ENCODE peak calls at places on chromosomes 2 and 18, in six cellular contexts. W, A, G, Q, N and D are unnamed samples.

GRCh38 chr18:3177902-3178687 is 41.7 kb downstream of the MYOM1 start:
- DNase-seq in Q (peak; percentile 65), W (no peak), N (no peak), A (no peak), G (no peak), D (no peak)

GRCh38 chr2:15895615-15896500 is 44.5 kb upstream of the MYCN start:
- DNase-seq in N (no peak), A (no peak), Q (no peak), W (no peak), G (no peak), D (no peak)

GRCh38 chr18:29164993-29165599 is 988.2 kb upstream of the CDH2 start:
- DNase-seq in N (no peak), Q (no peak), A (peak; percentile 93), G (no peak), W (peak; percentile 95), D (no peak)

GRCh38 chr2:14577843-14578242 is 54.7 kb upstream of the LRATD1 start:
- DNase-seq in G (no peak), Q (no peak), W (no peak), A (no peak), N (no peak), D (no peak)

GRCh38 chr2:37856101-37856751 is 68.9 kb upstream of the RMDN2 start:
- DNase-seq in Q (no peak), A (no peak), N (no peak), W (no peak), G (no peak), D (peak; percentile 89)

GRCh38 chr2:47867205-47867604 is 39.1 kb downstream of the FBXO11 start:
- DNase-seq in W (peak; percentile 76), G (no peak), Q (no peak), A (peak; percentile 91), N (no peak), D (peak; percentile 56)

GRCh38 chr2:134900151-134900550 is 18.5 kb upstream of the CCNT2 start:
- DNase-seq in A (peak; percentile 39), Q (no peak), W (peak; percentile 49), G (no peak), N (no peak), D (no peak)

GRCh38 chr2:101706819-101707177 is 9.3 kb downstream of the MAP4K4 start:
- DNase-seq in G (no peak), N (no peak), W (no peak), Q (peak; percentile 35), A (no peak), D (no peak)

GRCh38 chr2:214542866-214543265 is 132.0 kb downstream of the VWC2L start:
- DNase-seq in A (peak; percentile 69), G (no peak), W (peak; percentile 67), Q (no peak), N (no peak), D (no peak)

GRCh38 chr2:199306116-199306515 is 151.6 kb downstream of the SATB2 start:
- DNase-seq in A (no peak), W (no peak), G (no peak), Q (no peak), N (no peak), D (no peak)

GRCh38 chr2:18413794-18414396 is 146.6 kb downstream of the RDH14 start:
- DNase-seq in W (peak; percentile 80), A (peak; percentile 97), G (no peak), N (peak; percentile 5), Q (no peak), D (no peak)

GRCh38 chr2:212005077-212005671 is 533.4 kb downstream of the ERBB4 start:
- DNase-seq in G (peak; percentile 73), N (no peak), Q (peak; percentile 32), W (peak; percentile 68), A (peak; percentile 51), D (peak; percentile 37)

GRCh38 chr2:242085941-242086621 is 216.6 kb downstream of the RTP5 start:
- DNase-seq in Q (peak; percentile 64), W (peak; percentile 2), A (peak; percentile 59), N (peak; percentile 66), G (no peak), D (no peak)

GRCh38 chr2:72035518-72036172 is 112.0 kb downstream of the CYP26B1 start:
- DNase-seq in A (peak; percentile 46), Q (no peak), G (no peak), W (no peak), N (no peak), D (peak; percentile 4)

GRCh38 chr2:112679484-112679883 is 33.7 kb downstream of the SLC20A1 start:
- DNase-seq in W (peak; percentile 62), Q (no peak), G (no peak), N (no peak), A (peak; percentile 87), D (no peak)

GRCh38 chr2:173972636-173973035 is 7.5 kb upstream of the SP3 start:
- DNase-seq in A (peak; percentile 24), W (peak; percentile 95), N (peak; percentile 95), Q (no peak), G (no peak), D (no peak)

GRCh38 chr2:214810670-214811069 is 1.2 kb upstream of the BARD1 start:
- DNase-seq in W (no peak), N (peak; percentile 10), A (peak; percentile 46), Q (no peak), G (peak; percentile 18), D (no peak)

GRCh38 chr18:48133675-48134251 is 203.3 kb upstream of the SMAD2 start:
- DNase-seq in N (peak; percentile 66), A (no peak), Q (no peak), G (no peak), W (peak; percentile 64), D (no peak)
- H3K27ac ChIP-seq in N (peak overlapping the region; percentile 50), A (no peak overlapping the region), Q (no peak overlapping the region), G (no peak overlapping the region), W (peak overlapping the region; percentile 43), D (no peak overlapping the region)

GRCh38 chr18:32422978-32423740 is 47.5 kb downstream of the GAREM1 start:
- DNase-seq in Q (no peak), W (no peak), N (no peak), G (no peak), A (no peak), D (no peak)

GRCh38 chr18:32422185-32422584 is 48.5 kb downstream of the GAREM1 start:
- DNase-seq in A (no peak), Q (no peak), N (no peak), W (no peak), G (no peak), D (no peak)

GRCh38 chr18:32420084-32420483 is 50.6 kb downstream of the GAREM1 start:
- DNase-seq in W (no peak), A (no peak), N (no peak), Q (no peak), G (no peak), D (no peak)

DNA sequence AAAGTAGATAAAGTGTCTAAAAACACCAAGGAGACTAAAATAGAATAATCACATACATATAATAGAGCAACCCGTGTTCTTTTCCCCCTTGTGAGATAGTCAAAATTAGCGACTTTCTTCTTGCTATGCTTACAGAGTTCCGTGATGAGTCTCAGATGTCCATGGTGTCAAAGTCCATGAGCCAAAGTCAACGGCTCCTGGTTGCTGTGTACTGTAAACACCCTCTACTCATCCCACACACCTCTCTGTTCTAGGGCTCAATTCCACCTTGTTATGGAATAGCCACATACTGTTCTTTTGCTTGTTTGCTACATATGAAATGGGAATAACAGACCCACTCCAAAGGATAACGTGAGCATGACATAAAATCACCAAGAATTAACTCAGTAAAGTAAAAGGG is 52.5 kb downstream of the GAREM1 start:
- DNase-seq in Q (no peak), N (no peak), A (no peak), W (no peak), G (no peak), D (no peak)
- H3K9me2 ChIP-seq in Q (no peaks in the 10 kb centered on the region), N (no peaks in the 10 kb centered on the region), A (no peaks in the 10 kb centered on the region), W (no peaks in the 10 kb centered on the region), G (no peaks in the 10 kb centered on the region), D (peaks cover 8% of the 10 kb centered on the region)

DNA sequence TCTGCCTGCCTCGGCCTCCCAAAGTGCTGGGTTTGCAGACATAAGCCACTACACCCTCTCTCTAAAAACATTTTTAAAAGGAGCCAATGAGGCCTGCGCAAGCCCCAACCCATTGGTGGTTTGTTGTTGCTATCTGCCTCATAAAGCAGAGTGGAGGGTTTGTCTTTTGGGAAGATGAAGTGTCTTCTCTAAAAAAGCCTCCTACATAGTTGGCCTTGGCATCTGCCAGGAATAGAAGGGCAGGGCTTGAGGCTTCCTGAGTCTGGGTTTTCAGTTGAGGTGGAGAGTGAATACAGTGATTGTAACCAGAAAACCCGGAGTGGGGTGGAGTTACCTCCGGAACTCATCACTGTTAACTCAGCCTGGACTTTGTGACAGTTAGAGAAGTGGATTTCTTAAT is 5.9 kb upstream of the STARD7 start:
- DNase-seq in W (no peak), A (no peak), Q (no peak), N (no peak), G (no peak), D (no peak)
- H3K27ac ChIP-seq in W (no peak overlapping the region), A (no peak overlapping the region), Q (no peak overlapping the region), N (no peak overlapping the region), G (no peak overlapping the region), D (no peak overlapping the region)

GRCh38 chr2:33599175-33599942 is at the start of gene FAM98A:
- DNase-seq in N (peak; percentile 98), Q (peak; percentile 99), G (peak; percentile 97), W (peak; percentile 99), A (peak; percentile 100), D (peak; percentile 98)

GRCh38 chr2:33598472-33599174 is 476 bp downstream of the FAM98A start:
- DNase-seq in G (peak; percentile 47), W (peak; percentile 49), A (peak; percentile 81), Q (peak; percentile 52), N (peak; percentile 28), D (peak; percentile 50)

GRCh38 chr2:33597026-33597425 is 2.1 kb downstream of the FAM98A start:
- DNase-seq in Q (no peak), A (no peak), W (no peak), G (no peak), N (no peak), D (no peak)

GRCh38 chr2:33599943-33600192 is 769 bp upstream of the FAM98A start:
- DNase-seq in G (no peak), A (no peak), Q (no peak), N (no peak), W (no peak), D (no peak)

DNA sequence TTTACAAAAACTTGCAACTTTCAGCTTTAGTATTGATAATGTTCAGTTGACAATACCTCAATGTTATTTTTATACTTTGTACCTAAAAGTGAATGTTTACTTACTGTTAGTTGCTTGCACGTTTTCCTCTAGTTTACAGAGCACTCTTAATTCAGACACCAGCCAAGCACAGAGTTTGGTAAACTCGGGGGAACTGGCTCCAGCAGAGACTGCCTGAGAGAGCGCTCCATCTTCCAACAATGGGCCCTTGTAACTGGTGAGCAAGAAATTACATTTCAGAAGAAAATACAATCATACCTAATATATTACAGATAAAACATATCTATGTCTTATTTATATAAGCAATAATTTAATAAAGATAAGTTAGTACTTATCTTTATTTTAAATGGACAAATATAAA is 3.7 kb downstream of the FAM98A start:
- DNase-seq in N (no peak), A (no peak), Q (no peak), W (no peak), G (no peak), D (no peak)
- H3K9me2 ChIP-seq in N (no peaks in the 10 kb centered on the region), A (no peaks in the 10 kb centered on the region), Q (no peaks in the 10 kb centered on the region), W (no peaks in the 10 kb centered on the region), G (no peaks in the 10 kb centered on the region), D (no peaks in the 10 kb centered on the region)

DNA sequence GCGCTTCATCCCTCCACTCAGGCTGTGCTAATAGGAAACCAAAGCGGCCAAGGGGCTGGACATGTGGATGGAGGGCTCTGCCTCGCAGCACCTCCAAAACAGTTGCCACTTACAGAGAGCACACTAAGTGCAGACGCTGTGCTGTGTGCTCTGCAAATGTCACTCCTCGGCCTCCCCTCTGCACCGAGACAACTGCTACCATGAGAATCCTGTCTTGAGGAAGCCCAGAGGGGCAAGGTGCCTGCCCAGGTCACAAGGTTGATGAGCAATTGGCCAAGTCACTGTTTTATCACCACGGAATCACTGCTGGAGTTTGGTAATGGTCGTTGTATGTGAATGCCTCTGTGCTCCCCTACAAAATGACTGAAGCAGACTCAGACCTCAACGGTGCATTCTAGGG is 132.2 kb downstream of the SEPTIN10 start:
- DNase-seq in W (no peak), N (no peak), A (no peak), Q (no peak), G (no peak), D (no peak)
- H3K27ac ChIP-seq in W (peak overlapping the region; percentile 34), N (no peak overlapping the region), A (no peak overlapping the region), Q (no peak overlapping the region), G (no peak overlapping the region), D (no peak overlapping the region)